ENCODE peak calls at places on chromosomes 11 and 22, in four cellular contexts. One of them, this sample, is unnamed.

GRCh38 chr11:69216609-69217008 is 60.9 kb downstream of the SMIM38 start:
- DNase-seq in H1: peak
- DNase-seq in IMR-90: peak
- DNase-seq in H9: peak
- DNase-seq in this sample: no peak

GRCh38 chr11:110430267-110431211 is 791 bp downstream of the FDX1 start:
- DNase-seq in H1: no peak
- DNase-seq in IMR-90: peak
- DNase-seq in H9: no peak
- DNase-seq in this sample: peak

GRCh38 chr22:19853058-19853878 is 1.4 kb downstream of the GNB1L start:
- DNase-seq in H1: no peak
- DNase-seq in IMR-90: no peak
- DNase-seq in H9: no peak
- DNase-seq in this sample: no peak

GRCh38 chr11:132717824-132718223 is 814.5 kb downstream of the OPCML start:
- DNase-seq in H1: no peak
- DNase-seq in IMR-90: no peak
- DNase-seq in H9: no peak
- DNase-seq in this sample: no peak

GRCh38 chr11:833114-833791 is 501 bp downstream of the CD151 start:
- DNase-seq in H1: peak
- DNase-seq in IMR-90: no peak
- DNase-seq in H9: no peak
- DNase-seq in this sample: no peak

GRCh38 chr11:35040221-35040942 is 98.6 kb upstream of the CD44 start:
- DNase-seq in H1: no peak
- DNase-seq in IMR-90: peak
- DNase-seq in H9: no peak
- DNase-seq in this sample: no peak

GRCh38 chr11:64638017-64638664 is 47.1 kb downstream of the SLC22A12 start:
- DNase-seq in H1: peak
- DNase-seq in IMR-90: no peak
- DNase-seq in H9: peak
- DNase-seq in this sample: peak

GRCh38 chr22:44454113-44454769 is 43.8 kb downstream of the RTL6 start:
- DNase-seq in H1: no peak
- DNase-seq in IMR-90: no peak
- DNase-seq in H9: no peak
- DNase-seq in this sample: no peak

GRCh38 chr22:37818397-37819099 is 4.6 kb upstream of the GALR3 start:
- DNase-seq in H1: peak
- DNase-seq in IMR-90: peak
- DNase-seq in H9: peak
- DNase-seq in this sample: peak

GRCh38 chr22:43510226-43511070 is 98.6 kb downstream of the MPPED1 start:
- DNase-seq in H1: no peak
- DNase-seq in IMR-90: no peak
- DNase-seq in H9: no peak
- DNase-seq in this sample: no peak

GRCh38 chr11:84247931-84248330 is 961.8 kb upstream of the CCDC90B start:
- DNase-seq in H1: no peak
- DNase-seq in IMR-90: no peak
- DNase-seq in H9: no peak
- DNase-seq in this sample: no peak

GRCh38 chr22:50139843-50140415 is 30.6 kb upstream of the PANX2 start:
- DNase-seq in H1: no peak
- DNase-seq in IMR-90: no peak
- DNase-seq in H9: no peak
- DNase-seq in this sample: no peak

GRCh38 chr11:35681181-35681767 is 18.7 kb downstream of the TRIM44 start:
- DNase-seq in H1: no peak
- DNase-seq in IMR-90: no peak
- DNase-seq in H9: no peak
- DNase-seq in this sample: no peak

GRCh38 chr11:8289426-8290047 is 25.9 kb upstream of the LMO1 start:
- DNase-seq in H1: peak
- DNase-seq in IMR-90: no peak
- DNase-seq in H9: peak
- DNase-seq in this sample: no peak

GRCh38 chr22:35783943-35784614 is 66.4 kb downstream of the APOL5 start:
- DNase-seq in H1: no peak
- DNase-seq in IMR-90: no peak
- DNase-seq in H9: no peak
- DNase-seq in this sample: peak

GRCh38 chr11:14425621-14426020 is 66.6 kb upstream of the RRAS2 start:
- DNase-seq in H1: no peak
- DNase-seq in IMR-90: no peak
- DNase-seq in H9: no peak
- DNase-seq in this sample: no peak

GRCh38 chr22:29799217-29799680 is 32.1 kb downstream of the UQCR10 start:
- DNase-seq in H1: no peak
- DNase-seq in IMR-90: peak
- DNase-seq in H9: no peak
- DNase-seq in this sample: no peak

GRCh38 chr22:49678137-49678841 is 149.4 kb downstream of the BRD1 start:
- DNase-seq in H1: peak
- DNase-seq in IMR-90: no peak
- DNase-seq in H9: peak
- DNase-seq in this sample: no peak

GRCh38 chr11:94650756-94651155 is 83.6 kb downstream of the PIWIL4 start:
- DNase-seq in H1: no peak
- DNase-seq in IMR-90: peak
- DNase-seq in H9: no peak
- DNase-seq in this sample: peak

DNA sequence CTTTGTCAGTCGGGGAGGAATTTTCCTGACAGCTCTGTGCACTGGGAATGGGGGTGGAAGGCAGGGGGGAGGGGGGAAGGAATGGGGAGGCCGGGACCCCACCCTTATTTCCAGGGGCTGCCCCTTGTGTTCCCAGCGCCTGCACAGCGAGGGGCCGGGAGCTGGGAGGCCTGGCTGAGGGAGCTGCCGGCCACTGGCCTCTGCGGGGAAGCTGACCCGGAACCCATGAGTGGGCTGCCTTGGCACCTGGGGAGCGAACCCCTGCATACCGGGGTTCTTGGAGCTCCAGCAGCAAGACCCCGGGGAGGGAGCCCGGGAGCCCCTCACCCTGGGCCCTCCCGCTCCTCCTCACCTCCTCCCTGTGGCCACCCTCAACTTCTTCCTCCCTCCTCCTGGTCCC is 3.5 kb downstream of the H19 start:
- DNase-seq in H1: peak
- DNase-seq in IMR-90: no peak
- DNase-seq in H9: no peak
- DNase-seq in this sample: no peak
- H3K4ac ChIP-seq in H1: no peak
- H3K4ac ChIP-seq in IMR-90: no peak
- H3K4ac ChIP-seq in H9: no peak
- H3K4ac ChIP-seq in this sample: no peak

GRCh38 chr22:39491696-39492095 is 10.4 kb upstream of the MIEF1 start:
- DNase-seq in H1: no peak
- DNase-seq in IMR-90: no peak
- DNase-seq in H9: no peak
- DNase-seq in this sample: no peak

GRCh38 chr22:39492186-39492585 is 9.9 kb upstream of the MIEF1 start:
- DNase-seq in H1: no peak
- DNase-seq in IMR-90: no peak
- DNase-seq in H9: no peak
- DNase-seq in this sample: no peak

GRCh38 chr22:39493759-39494158 is 8.3 kb upstream of the MIEF1 start:
- DNase-seq in H1: no peak
- DNase-seq in IMR-90: peak
- DNase-seq in H9: no peak
- DNase-seq in this sample: peak

GRCh38 chr22:39496131-39496838 is 5.8 kb upstream of the MIEF1 start:
- DNase-seq in H1: peak
- DNase-seq in IMR-90: peak
- DNase-seq in H9: peak
- DNase-seq in this sample: peak

DNA sequence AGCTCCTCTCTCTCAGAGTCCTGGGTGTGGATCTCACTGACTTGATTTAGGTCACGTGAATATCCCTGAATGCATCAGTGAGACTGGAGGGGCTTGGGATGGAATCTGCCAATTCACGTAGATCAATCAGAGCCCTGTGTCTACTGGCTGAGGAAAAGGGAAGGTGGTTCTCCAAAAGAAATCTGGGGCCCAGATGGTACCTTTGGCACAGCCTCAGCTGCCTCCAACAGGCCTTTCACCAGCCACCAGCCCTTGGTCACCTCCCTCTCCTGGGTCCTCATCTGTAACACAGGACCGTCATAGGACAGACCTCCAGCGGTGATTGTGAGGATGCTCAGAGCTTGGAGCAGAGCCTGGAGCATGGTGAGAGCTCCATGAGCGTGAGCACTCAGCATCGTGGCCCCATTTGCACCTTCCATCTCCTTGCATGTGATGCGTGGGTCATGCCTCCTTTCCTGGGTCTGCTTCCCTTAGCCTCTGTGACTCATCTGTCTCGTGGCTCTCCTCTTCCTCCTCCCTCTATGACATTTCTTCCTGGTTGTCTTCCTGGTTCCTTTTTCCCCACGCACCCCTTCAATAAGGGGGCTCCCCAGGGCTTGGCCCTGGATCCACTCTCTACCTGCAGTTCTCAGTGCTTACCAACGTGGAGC is 7.5 kb upstream of the MIEF1 start:
- DNase-seq in H1: no peak
- DNase-seq in IMR-90: peak
- DNase-seq in H9: no peak
- DNase-seq in this sample: no peak
- H4K5ac ChIP-seq in H1: no peak
- H4K5ac ChIP-seq in IMR-90: no peak
- H4K5ac ChIP-seq in H9: no peak
- H4K5ac ChIP-seq in this sample: no peak

GRCh38 chr11:2741377-2742131 is 41.8 kb upstream of the KCNQ1OT1 start:
- DNase-seq in H1: no peak
- DNase-seq in IMR-90: peak
- DNase-seq in H9: no peak
- DNase-seq in this sample: peak
- H3K4ac ChIP-seq in H1: no peak
- H3K4ac ChIP-seq in IMR-90: peak
- H3K4ac ChIP-seq in H9: no peak
- H3K4ac ChIP-seq in this sample: no peak

DNA sequence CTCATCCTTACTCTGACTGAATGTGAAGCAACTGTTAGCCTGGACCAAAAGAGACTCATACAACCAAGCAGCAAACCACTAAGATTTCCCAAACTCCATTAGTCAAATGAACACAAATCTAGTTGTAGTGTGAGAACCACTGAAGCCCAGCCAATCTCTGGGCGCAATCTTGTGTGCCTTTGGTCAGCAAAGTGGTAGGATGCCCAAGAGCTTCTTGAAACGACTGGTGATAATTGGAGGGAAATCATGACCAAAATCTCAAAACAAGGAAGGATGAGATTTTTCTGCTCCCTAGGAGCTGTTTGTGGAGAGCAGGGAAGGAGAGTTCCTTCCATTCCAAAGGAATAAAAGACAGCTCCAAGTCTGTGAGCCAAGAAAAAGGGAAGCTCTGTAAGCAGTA is 24.0 kb downstream of the F2 start:
- DNase-seq in H1: no peak
- DNase-seq in IMR-90: no peak
- DNase-seq in H9: no peak
- DNase-seq in this sample: no peak
- H4K5ac ChIP-seq in H1: no peak
- H4K5ac ChIP-seq in IMR-90: no peak
- H4K5ac ChIP-seq in H9: no peak
- H4K5ac ChIP-seq in this sample: no peak

GRCh38 chr11:31114437-31114836 is 255.1 kb downstream of the DCDC1 start:
- DNase-seq in H1: no peak
- DNase-seq in IMR-90: no peak
- DNase-seq in H9: no peak
- DNase-seq in this sample: no peak

GRCh38 chr11:31117038-31117437 is 252.5 kb downstream of the DCDC1 start:
- DNase-seq in H1: no peak
- DNase-seq in IMR-90: no peak
- DNase-seq in H9: no peak
- DNase-seq in this sample: no peak

GRCh38 chr11:31120428-31120827 is 249.1 kb downstream of the DCDC1 start:
- DNase-seq in H1: no peak
- DNase-seq in IMR-90: no peak
- DNase-seq in H9: no peak
- DNase-seq in this sample: no peak

GRCh38 chr11:31118566-31118965 is 251.0 kb downstream of the DCDC1 start:
- DNase-seq in H1: no peak
- DNase-seq in IMR-90: no peak
- DNase-seq in H9: no peak
- DNase-seq in this sample: no peak
- H3K4ac ChIP-seq in H1: no peak
- H3K4ac ChIP-seq in IMR-90: no peak
- H3K4ac ChIP-seq in H9: no peak
- H3K4ac ChIP-seq in this sample: no peak

DNA sequence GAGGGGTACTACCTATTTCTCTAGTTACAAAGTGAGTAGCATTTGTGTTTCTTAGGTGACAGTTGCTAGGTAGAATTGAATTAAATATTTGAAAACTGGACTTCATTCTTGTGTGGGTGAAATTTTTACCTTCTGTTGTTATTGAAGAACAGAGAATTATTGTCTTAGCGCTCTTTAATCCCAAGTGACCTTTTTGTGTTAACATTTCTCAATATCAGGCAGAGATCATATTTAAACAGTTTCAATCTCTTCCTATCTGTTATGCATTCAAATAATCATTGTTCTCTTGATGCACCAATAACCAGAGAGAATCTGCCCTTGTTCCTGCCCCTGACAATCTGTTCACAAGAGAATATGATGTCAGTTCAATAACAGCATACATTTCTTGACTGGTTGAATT is 14.2 kb downstream of the KMT2A start:
- DNase-seq in H1: no peak
- DNase-seq in IMR-90: no peak
- DNase-seq in H9: no peak
- DNase-seq in this sample: no peak
- H4K5ac ChIP-seq in H1: no peak
- H4K5ac ChIP-seq in IMR-90: no peak
- H4K5ac ChIP-seq in H9: no peak
- H4K5ac ChIP-seq in this sample: no peak

This sample was measured in mesendoderm.